ENCODE peak calls at places on chromosomes 16 and 17, in ten cellular contexts. L, E, M, A, D, J, Q, B, V and N are unnamed samples.

GRCh38 chr16:610513-611381 is 20.0 kb upstream of the WFIKKN1 start:
- DNase-seq in L (no peak), E (no peak), M (peak; percentile 73), A (no peak), D (no peak), J (no peak), Q (no peak), B (no peak), V (peak; percentile 63), N (no peak)

GRCh38 chr16:18950469-18951185 is 24.4 kb upstream of the SMG1 start:
- DNase-seq in L (no peak), E (no peak), M (no peak), A (no peak), D (no peak), J (no peak), Q (no peak), B (no peak), V (no peak), N (no peak)

GRCh38 chr16:68707341-68708152 is 29.5 kb upstream of the CDH1 start:
- DNase-seq in L (no peak), E (peak; percentile 56), M (peak; percentile 69), A (no peak), D (peak; percentile 51), J (no peak), Q (no peak), B (no peak), V (no peak), N (no peak)

GRCh38 chr16:88810166-88810867 is 1.4 kb downstream of the APRT start:
- DNase-seq in L (no peak), E (no peak), M (no peak), A (peak; percentile 68), D (no peak), J (no peak), Q (no peak), B (no peak), V (no peak), N (no peak)

GRCh38 chr16:15976225-15976812 is 26.9 kb downstream of the ABCC1 start:
- DNase-seq in L (no peak), E (no peak), M (no peak), A (no peak), D (no peak), J (no peak), Q (no peak), B (no peak), V (peak; percentile 55), N (no peak)

GRCh38 chr17:13016881-13017622 is 775 bp downstream of the ELAC2 start:
- DNase-seq in L (no peak), E (no peak), M (no peak), A (no peak), D (no peak), J (no peak), Q (peak; percentile 10), B (no peak), V (peak; percentile 47), N (no peak)

GRCh38 chr17:73722163-73722562 is 77.9 kb upstream of the SDK2 start:
- DNase-seq in L (no peak), E (no peak), M (no peak), A (no peak), D (no peak), J (no peak), Q (no peak), B (no peak), V (no peak), N (no peak)

GRCh38 chr17:6666077-6666521 is 14.5 kb downstream of the C17orf100 start:
- DNase-seq in L (peak; percentile 55), E (peak; percentile 52), M (peak; percentile 74), A (peak; percentile 57), D (peak; percentile 71), J (peak; percentile 69), Q (peak; percentile 79), B (peak; percentile 63), V (peak; percentile 81), N (no peak)

GRCh38 chr17:82215095-82215971 is 2.7 kb upstream of the CCDC57 start:
- DNase-seq in L (no peak), E (no peak), M (no peak), A (peak; percentile 71), D (no peak), J (no peak), Q (no peak), B (no peak), V (no peak), N (no peak)

GRCh38 chr17:82217530-82218204 is 5.0 kb upstream of the CCDC57 start:
- DNase-seq in L (no peak), E (no peak), M (no peak), A (peak; percentile 90), D (no peak), J (no peak), Q (peak; percentile 90), B (peak; percentile 77), V (peak; percentile 85), N (no peak)

GRCh38 chr17:82217120-82217529 is 4.5 kb upstream of the CCDC57 start:
- DNase-seq in L (no peak), E (no peak), M (no peak), A (no peak), D (no peak), J (no peak), Q (no peak), B (no peak), V (no peak), N (no peak)

GRCh38 chr17:82216301-82217119 is 3.9 kb upstream of the CCDC57 start:
- DNase-seq in L (peak; percentile 86), E (no peak), M (peak; percentile 80), A (peak; percentile 98), D (no peak), J (peak; percentile 73), Q (peak; percentile 81), B (peak; percentile 68), V (peak; percentile 85), N (no peak)

GRCh38 chr17:82215972-82216300 is 3.3 kb upstream of the CCDC57 start:
- DNase-seq in L (no peak), E (no peak), M (no peak), A (no peak), D (no peak), J (no peak), Q (no peak), B (no peak), V (no peak), N (no peak)
- TF ChIP-seq CTCF in L (no peak), E (no peak), M (no peak), A (no peak), D (no peak), J (no peak), Q (no peak), B (no peak), V (no peak), N (no peak)

GRCh38 chr16:85560932-85561247 is 52.2 kb upstream of the GSE1 start:
- DNase-seq in L (no peak), E (no peak), M (no peak), A (no peak), D (no peak), J (no peak), Q (no peak), B (no peak), V (no peak), N (no peak)

GRCh38 chr16:85555549-85556455 is 57.3 kb upstream of the GSE1 start:
- DNase-seq in L (peak; percentile 54), E (no peak), M (peak; percentile 78), A (peak; percentile 40), D (no peak), J (peak; percentile 52), Q (no peak), B (no peak), V (peak; percentile 30), N (no peak)

GRCh38 chr16:85556456-85557082 is 56.6 kb upstream of the GSE1 start:
- DNase-seq in L (peak; percentile 74), E (no peak), M (peak; percentile 63), A (peak; percentile 60), D (no peak), J (peak; percentile 35), Q (no peak), B (no peak), V (no peak), N (no peak)

GRCh38 chr16:85557083-85557975 is 55.8 kb upstream of the GSE1 start:
- DNase-seq in L (peak; percentile 65), E (no peak), M (peak; percentile 59), A (no peak), D (no peak), J (no peak), Q (no peak), B (no peak), V (no peak), N (no peak)

DNA sequence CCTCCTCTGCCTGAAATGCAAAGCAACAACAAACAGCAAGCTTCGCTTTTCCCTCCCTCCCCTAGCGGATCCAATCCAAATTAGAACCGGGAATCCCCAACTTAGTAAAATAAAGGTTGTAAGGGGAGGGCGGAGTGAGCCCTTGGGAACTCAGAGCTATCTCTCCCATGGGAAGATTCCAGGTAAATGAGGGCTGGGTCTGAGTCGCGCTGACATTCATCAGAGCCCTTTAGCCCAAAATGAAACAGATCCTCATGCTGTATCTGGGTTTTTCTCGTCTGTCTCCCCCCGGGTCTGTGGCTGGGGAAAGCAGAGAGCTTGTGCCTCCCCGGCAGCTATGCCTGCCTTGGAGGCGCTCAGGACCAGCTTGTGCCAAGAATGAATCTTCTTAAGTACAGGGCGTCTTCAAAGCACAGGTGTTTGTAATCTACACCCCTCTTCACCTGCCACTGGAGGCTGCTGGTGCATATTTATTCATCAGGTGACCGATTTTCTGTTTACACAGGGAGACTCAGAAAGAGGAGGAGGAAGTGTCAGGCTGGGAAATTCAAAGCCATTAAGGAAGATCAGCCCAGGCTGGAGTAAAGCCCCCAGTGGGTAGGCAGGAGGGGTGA is 55.0 kb upstream of the GSE1 start:
- DNase-seq in L (no peak), E (no peak), M (peak; percentile 50), A (no peak), D (no peak), J (no peak), Q (no peak), B (no peak), V (no peak), N (no peak)
- TF ChIP-seq CTCF in L (no peak), E (no peak), M (no peak), A (no peak), D (no peak), J (no peak), Q (no peak), B (no peak), V (no peak), N (no peak)

DNA sequence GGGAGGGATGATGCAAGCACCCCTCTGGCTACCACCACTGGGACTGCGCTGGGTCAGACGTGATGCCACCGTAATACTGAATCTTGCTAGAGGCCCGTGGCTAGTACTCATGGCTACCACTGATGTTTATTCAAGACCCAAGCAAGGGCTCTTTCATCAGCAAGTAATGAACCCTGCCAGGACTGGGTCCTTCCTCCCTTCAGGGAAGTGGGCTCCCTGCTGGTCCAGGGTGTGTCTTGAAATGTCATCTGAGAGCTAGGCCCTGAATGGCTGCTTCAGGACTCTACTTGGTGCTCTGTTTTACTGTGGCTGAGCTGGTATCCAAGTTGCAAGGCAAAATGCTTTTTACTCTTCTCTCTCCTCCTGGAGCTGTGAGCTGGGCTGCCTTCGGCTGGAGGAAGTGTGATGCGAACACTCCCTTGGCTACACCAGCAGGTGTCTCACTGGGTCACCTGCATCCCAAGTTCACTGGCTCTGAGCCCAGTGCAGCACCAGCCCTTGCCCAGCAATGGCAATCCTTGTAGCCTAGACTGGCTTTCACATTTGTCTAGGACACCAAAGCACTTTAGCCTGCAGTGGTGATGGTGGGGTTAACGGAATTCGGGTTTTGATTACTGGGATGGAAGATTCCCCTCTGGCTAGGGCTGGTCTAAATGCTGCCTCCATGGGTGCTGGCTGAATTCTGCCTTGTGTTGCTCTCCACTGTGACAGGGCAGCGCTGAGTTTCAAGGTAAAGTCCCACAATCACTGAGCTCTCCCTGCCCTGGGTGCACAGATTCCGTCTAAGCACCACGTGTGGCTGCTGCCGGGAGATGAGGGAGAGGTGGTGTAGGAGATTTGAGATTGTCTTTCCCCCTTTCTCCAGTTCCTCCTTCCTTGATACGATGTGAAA is 98.6 kb downstream of the USP22 start:
- DNase-seq in L (no peak), E (no peak), M (peak; percentile 85), A (no peak), D (no peak), J (no peak), Q (no peak), B (no peak), V (no peak), N (no peak)
- TF ChIP-seq CTCF in L (peak; percentile 35), E (peak; percentile 42), M (peak; percentile 63), A (no peak), D (no peak), J (no peak), Q (no peak), B (no peak), V (no peak), N (no peak)

DNA sequence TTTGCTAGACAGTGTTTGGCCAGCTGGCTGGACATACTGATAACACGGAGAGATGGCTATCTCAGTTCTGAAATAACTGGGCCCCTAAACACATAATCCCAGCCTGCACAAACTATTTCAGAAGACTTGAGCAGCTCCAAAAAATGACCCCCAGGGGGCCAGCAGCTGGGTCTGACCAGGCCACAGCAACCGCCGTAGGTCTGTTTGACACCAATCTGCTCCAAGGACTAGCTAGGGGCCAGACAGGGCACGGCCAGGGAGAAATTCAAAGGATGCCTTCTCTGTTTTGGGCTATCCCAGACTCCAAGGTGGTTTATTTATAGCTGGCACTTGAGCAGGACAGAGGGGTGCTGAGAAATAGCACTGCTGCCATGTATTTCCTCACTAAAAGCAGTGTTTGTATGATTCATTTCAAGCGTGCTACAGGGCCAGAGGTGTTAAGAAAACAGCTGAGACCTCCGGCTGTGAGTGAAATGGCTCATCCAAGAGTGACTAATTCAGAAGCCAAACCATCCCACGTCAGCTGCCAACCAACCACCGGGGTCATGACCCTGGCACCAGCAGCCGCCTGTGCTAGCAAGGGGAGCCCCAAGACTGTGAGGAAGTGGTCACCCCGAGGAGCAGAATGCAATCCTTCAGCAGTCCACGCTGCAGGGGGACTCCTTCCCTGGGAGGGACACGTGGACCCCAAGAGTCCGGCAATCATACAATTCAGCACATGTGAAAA is 5.7 kb downstream of the GGA2 start:
- DNase-seq in L (peak; percentile 78), E (peak; percentile 93), M (peak; percentile 40), A (peak; percentile 80), D (no peak), J (peak; percentile 65), Q (peak; percentile 94), B (peak; percentile 7), V (peak; percentile 97), N (peak; percentile 42)
- TF ChIP-seq CTCF in L (no peak), E (peak; percentile 15), M (no peak), A (no peak), D (no peak), J (no peak), Q (no peak), B (no peak), V (no peak), N (no peak)